ENCODE peak calls at places on chromosomes 16 and 17, in five cellular contexts. I, V, H, D and O are unnamed samples.

GRCh38 chr17:66354472-66354871 is 52.1 kb downstream of the PRKCA start:
- DNase-seq in H (no peak), I (no peak), V (no peak), D (no peak), O (no peak)

GRCh38 chr16:84340305-84341040 is 27.9 kb upstream of the ATP2C2 start:
- DNase-seq in H (no peak), D (no peak), I (no peak), V (peak; percentile 83), O (no peak)

GRCh38 chr16:55043499-55043898 is 112.8 kb downstream of the IRX5 start:
- DNase-seq in V (no peak), H (no peak), I (no peak), D (no peak), O (no peak)

GRCh38 chr17:5608696-5609095 is 24.4 kb upstream of the NLRP1 start:
- DNase-seq in D (no peak), H (peak; percentile 32), I (no peak), V (no peak), O (no peak)

GRCh38 chr17:2283302-2283701 is 20.3 kb downstream of the SMG6 start:
- DNase-seq in V (no peak), H (no peak), I (no peak), D (no peak), O (no peak)

GRCh38 chr16:78005881-78006280 is 16.5 kb upstream of the CLEC3A start:
- DNase-seq in I (no peak), D (no peak), H (no peak), V (no peak), O (peak; percentile 52)

GRCh38 chr16:22844426-22844825 is 30.5 kb downstream of the HS3ST2 start:
- DNase-seq in I (no peak), V (no peak), D (no peak), H (no peak), O (no peak)

GRCh38 chr16:17346774-17347569 is 123.8 kb downstream of the XYLT1 start:
- DNase-seq in V (peak; percentile 76), I (no peak), D (no peak), H (no peak), O (no peak)

GRCh38 chr16:63466-63865 is 9.0 kb downstream of the RHBDF1 start:
- DNase-seq in I (no peak), H (no peak), V (no peak), D (no peak), O (no peak)

GRCh38 chr17:80101160-80101945 is at the start of gene GAA:
- DNase-seq in D (peak; percentile 78), I (peak; percentile 87), H (peak; percentile 97), V (peak; percentile 89), O (peak; percentile 90)

GRCh38 chr16:75227361-75228142 is 8.8 kb downstream of the CTRB1 start:
- DNase-seq in D (no peak), I (no peak), H (no peak), V (no peak), O (no peak)

GRCh38 chr16:64196444-64196843 is 925.4 kb downstream of the CDH11 start:
- DNase-seq in V (no peak), I (no peak), D (peak; percentile 40), H (no peak), O (no peak)

GRCh38 chr17:40320771-40321501 is 12.0 kb downstream of the RARA start:
- DNase-seq in V (peak; percentile 56), D (no peak), H (peak; percentile 96), I (no peak), O (no peak)

GRCh38 chr17:64147110-64148016 is 17.4 kb upstream of the ERN1 start:
- DNase-seq in H (peak; percentile 52), V (no peak), D (no peak), I (no peak), O (peak; percentile 58)